ENCODE peak calls at places on chromosomes 13 and 19, in six cellular contexts. B is heart right ventricle, T is thoracic aorta, N is suprapubic skin, V is coronary artery, L is pancreas. Z is an unnamed sample.

GRCh38 chr19:13031917-13032623 is 36.8 kb downstream of the NFIX start:
- DNase-seq in B (no peak), T (no peak), N (no peak), V (no peak), L (no peak), Z (no peak)

GRCh38 chr19:54670576-54671347 is 8.0 kb downstream of the LILRB4 start:
- DNase-seq in B (no peak), T (no peak), N (no peak), V (no peak), L (no peak), Z (no peak)

GRCh38 chr13:38954844-38955243 is 35.8 kb downstream of the STOML3 start:
- DNase-seq in B (no peak), T (no peak), N (no peak), V (no peak), L (no peak), Z (no peak)

GRCh38 chr19:35845215-35846037 is 6.9 kb downstream of the NPHS1 start:
- DNase-seq in B (no peak), T (no peak), N (no peak), V (no peak), L (peak; percentile 65), Z (no peak)

GRCh38 chr13:77143325-77143907 is 116.5 kb upstream of the FBXL3 start:
- DNase-seq in B (no peak), T (no peak), N (no peak), V (no peak), L (no peak), Z (no peak)

GRCh38 chr13:105665284-105665683 is 870.2 kb downstream of the EFNB2 start:
- DNase-seq in B (no peak), T (no peak), N (no peak), V (no peak), L (no peak), Z (no peak)

GRCh38 chr19:22708983-22709382 is 74.9 kb downstream of the ZNF492 start:
- DNase-seq in B (no peak), T (no peak), N (no peak), V (no peak), L (no peak), Z (no peak)

GRCh38 chr19:6204212-6204611 is 68.7 kb downstream of the ACSBG2 start:
- DNase-seq in B (no peak), T (no peak), N (no peak), V (no peak), L (no peak), Z (no peak)

GRCh38 chr13:47594833-47595232 is 406.2 kb downstream of the SUCLA2 start:
- DNase-seq in B (no peak), T (no peak), N (no peak), V (no peak), L (no peak), Z (no peak)

GRCh38 chr19:18832331-18833140 is 777 bp downstream of the UPF1 start:
- DNase-seq in B (no peak), T (no peak), N (no peak), V (no peak), L (no peak), Z (no peak)

GRCh38 chr19:16559896-16560295 is 12.3 kb downstream of the SLC35E1 start:
- DNase-seq in B (no peak), T (no peak), N (no peak), V (no peak), L (no peak), Z (no peak)

GRCh38 chr19:47713046-47714021 is at the start of gene EHD2:
- DNase-seq in B (peak; percentile 86), T (no peak), N (no peak), V (peak; percentile 82), L (peak; percentile 77), Z (peak; percentile 54)

GRCh38 chr19:50047686-50048085 is 21.9 kb downstream of the ZNF473 start:
- DNase-seq in B (no peak), T (no peak), N (no peak), V (no peak), L (no peak), Z (no peak)

GRCh38 chr19:593055-593454 is 3.4 kb downstream of the HCN2 start:
- DNase-seq in B (no peak), T (no peak), N (no peak), V (no peak), L (no peak), Z (no peak)

GRCh38 chr13:21663197-21663596 is 7.7 kb upstream of the FGF9 start:
- DNase-seq in B (no peak), T (no peak), N (no peak), V (no peak), L (no peak), Z (no peak)

GRCh38 chr13:111178417-111178816 is 63.3 kb downstream of the ARHGEF7 start:
- DNase-seq in B (no peak), T (no peak), N (no peak), V (peak; percentile 80), L (no peak), Z (no peak)

GRCh38 chr13:92640936-92641335 is 585.7 kb upstream of the GPC6 start:
- DNase-seq in B (no peak), T (no peak), N (no peak), V (no peak), L (no peak), Z (no peak)

GRCh38 chr19:38068851-38069250 is 155.2 kb downstream of the DPF1 start:
- DNase-seq in B (no peak), T (no peak), N (no peak), V (no peak), L (no peak), Z (no peak)

GRCh38 chr13:23354520-23354919 is 79.0 kb downstream of the SACS start:
- DNase-seq in B (no peak), T (no peak), N (no peak), V (no peak), L (no peak), Z (no peak)

GRCh38 chr19:49533551-49534488 is 6.0 kb downstream of the RCN3 start:
- DNase-seq in B (peak; percentile 82), T (no peak), N (peak; percentile 90), V (no peak), L (peak; percentile 83), Z (peak; percentile 79)

GRCh38 chr19:41893899-41894298 is 10.9 kb downstream of the ARHGEF1 start:
- DNase-seq in B (no peak), T (no peak), N (no peak), V (no peak), L (no peak), Z (no peak)

GRCh38 chr19:19562665-19563347 is 24.7 kb downstream of the CILP2 start:
- DNase-seq in B (no peak), T (no peak), N (no peak), V (no peak), L (no peak), Z (no peak)

GRCh38 chr13:36131931-36132297 is 732 bp upstream of the DCLK1 start:
- DNase-seq in B (peak; percentile 65), T (no peak), N (peak; percentile 81), V (peak; percentile 82), L (no peak), Z (peak; percentile 56)

GRCh38 chr19:53503126-53503525 is 34.8 kb upstream of the ZNF331 start:
- DNase-seq in B (no peak), T (no peak), N (no peak), V (no peak), L (no peak), Z (no peak)

GRCh38 chr13:86689901-86690300 is 890.7 kb upstream of the SLITRK6 start:
- DNase-seq in B (no peak), T (no peak), N (no peak), V (no peak), L (no peak), Z (no peak)

GRCh38 chr13:86681223-86681622 is 882.0 kb upstream of the SLITRK6 start:
- DNase-seq in B (no peak), T (no peak), N (no peak), V (no peak), L (no peak), Z (no peak)

GRCh38 chr13:86684402-86684801 is 885.2 kb upstream of the SLITRK6 start:
- DNase-seq in B (no peak), T (no peak), N (no peak), V (no peak), L (no peak), Z (no peak)
- H3K27ac ChIP-seq in B (no peak overlapping the region), T (no peak overlapping the region), N (no peak overlapping the region), V (no peak overlapping the region), L (no peak overlapping the region), Z (no peak overlapping the region)

GRCh38 chr19:39531834-39532232 is 819 bp downstream of the EID2B start:
- DNase-seq in B (no peak), T (no peak), N (peak; percentile 57), V (no peak), L (no peak), Z (no peak)
- H3K27ac ChIP-seq in B (peak overlapping the region; percentile 79), T (peak overlapping the region; percentile 65), N (peak overlapping the region; percentile 67), V (peak overlapping the region; percentile 76), L (no peak overlapping the region), Z (peak overlapping the region; percentile 61)

GRCh38 chr19:10852098-10852800 is 4.0 kb downstream of the C19orf38 start:
- DNase-seq in B (no peak), T (no peak), N (no peak), V (no peak), L (no peak), Z (no peak)

GRCh38 chr19:10852941-10853340 is 4.7 kb downstream of the C19orf38 start:
- DNase-seq in B (no peak), T (no peak), N (no peak), V (no peak), L (no peak), Z (no peak)

GRCh38 chr19:10854350-10855089 is 6.3 kb downstream of the C19orf38 start:
- DNase-seq in B (no peak), T (no peak), N (no peak), V (no peak), L (no peak), Z (no peak)

GRCh38 chr19:10848208-10848843 is at the start of gene C19orf38:
- DNase-seq in B (no peak), T (no peak), N (no peak), V (no peak), L (no peak), Z (no peak)

DNA sequence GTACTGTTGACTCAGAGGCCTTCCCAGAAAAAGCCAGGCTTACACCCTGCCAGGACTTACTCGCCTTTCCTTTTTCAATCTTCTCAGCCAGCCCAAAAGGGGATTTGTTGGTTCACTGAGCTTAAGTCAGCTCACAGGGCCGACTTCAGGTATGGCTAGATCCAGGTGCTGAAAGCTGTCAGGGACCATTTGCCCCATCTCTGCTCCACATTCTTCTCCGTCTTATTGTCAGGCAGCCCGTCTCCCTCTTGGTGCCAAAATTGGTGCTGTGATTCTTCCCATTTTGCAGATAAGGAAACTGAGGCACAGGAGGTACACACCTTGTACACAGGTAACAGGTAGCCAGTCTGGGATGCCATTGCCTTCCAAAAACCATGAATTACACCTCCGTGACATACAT is 2.4 kb downstream of the C19orf38 start:
- DNase-seq in B (no peak), T (no peak), N (no peak), V (no peak), L (no peak), Z (no peak)
- H3K27ac ChIP-seq in B (no peak overlapping the region), T (no peak overlapping the region), N (no peak overlapping the region), V (no peak overlapping the region), L (no peak overlapping the region), Z (no peak overlapping the region)

DNA sequence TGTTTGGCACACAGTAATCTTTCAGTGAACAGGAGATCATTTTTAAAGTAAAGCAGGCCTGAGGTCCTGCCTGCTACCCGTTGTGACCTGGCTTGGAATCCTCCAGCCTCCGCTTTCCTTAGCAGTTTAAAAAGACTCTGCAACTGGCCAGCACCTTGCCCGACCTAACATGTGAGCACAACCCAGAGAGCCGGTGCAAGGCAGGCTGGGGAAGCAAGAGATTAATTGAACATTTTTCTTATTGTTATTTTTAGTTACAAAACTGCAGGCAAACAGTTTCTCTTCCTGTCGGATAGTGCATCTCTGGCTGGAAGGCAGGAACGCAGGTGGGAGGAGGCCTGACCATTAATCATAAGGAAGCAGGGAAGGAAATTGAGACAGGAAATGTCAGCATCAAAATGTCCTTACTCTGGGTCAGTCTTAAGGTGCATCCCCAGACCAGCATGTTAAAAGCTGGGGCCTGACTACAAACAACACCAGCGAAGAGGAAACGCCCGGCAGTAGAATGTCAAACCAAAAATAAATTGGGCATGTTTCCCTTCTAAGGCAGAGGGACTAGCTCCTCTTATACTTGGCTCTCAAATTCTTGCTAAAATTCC is 226.6 kb downstream of the RAP2A start:
- DNase-seq in B (no peak), T (no peak), N (no peak), V (no peak), L (no peak), Z (no peak)
- H3K27ac ChIP-seq in B (peak overlapping the region; percentile 38), T (no peak overlapping the region), N (no peak overlapping the region), V (no peak overlapping the region), L (no peak overlapping the region), Z (no peak overlapping the region)